ENCODE peak calls at places on chromosomes 7 and 10, in six cellular contexts. L, D, U, X, O and H are unnamed samples.
A peak's percentile ranks its signal among the peaks of the same experiment; 100 is the strongest.

GRCh38 chr7:51141451-51141971 is 175.1 kb downstream of the COBL start:
- DNase-seq in L (peak; percentile 68), D (peak; percentile 43), U (peak; percentile 29), X (peak; percentile 26), O (no peak), H (peak; percentile 59)

GRCh38 chr10:97771055-97771811 is 566 bp downstream of the SFRP5 start:
- DNase-seq in L (peak; percentile 17), D (peak; percentile 11), U (no peak), X (no peak), O (no peak), H (peak; percentile 82)

GRCh38 chr7:133431134-133431711 is 178.3 kb downstream of the EXOC4 start:
- DNase-seq in L (no peak), D (no peak), U (no peak), X (no peak), O (no peak), H (no peak)

GRCh38 chr7:11166051-11166450 is 192.4 kb downstream of the PHF14 start:
- DNase-seq in L (no peak), D (no peak), U (no peak), X (no peak), O (no peak), H (no peak)

GRCh38 chr7:2838873-2839578 is 5.1 kb downstream of the GNA12 start:
- DNase-seq in L (no peak), D (no peak), U (no peak), X (no peak), O (peak; percentile 33), H (no peak)

GRCh38 chr10:4372601-4373000 is 453.4 kb upstream of the AKR1E2 start:
- DNase-seq in L (no peak), D (peak; percentile 95), U (no peak), X (peak; percentile 99), O (no peak), H (no peak)

GRCh38 chr10:3222068-3222467 is 49.5 kb upstream of the PITRM1 start:
- DNase-seq in L (peak; percentile 8), D (peak; percentile 63), U (no peak), X (peak; percentile 70), O (no peak), H (peak; percentile 34)

GRCh38 chr7:12607134-12607533 is 36.6 kb downstream of the SCIN start:
- DNase-seq in L (no peak), D (no peak), U (peak; percentile 99), X (peak; percentile 12), O (no peak), H (no peak)

GRCh38 chr7:128167316-128167691 is 73.8 kb upstream of the LEP start:
- DNase-seq in L (peak; percentile 90), D (peak; percentile 67), U (no peak), X (peak; percentile 35), O (peak; percentile 11), H (peak; percentile 71)

GRCh38 chr10:43844236-43844635 is 195.6 kb upstream of the ZNF32 start:
- DNase-seq in L (no peak), D (no peak), U (no peak), X (peak; percentile 37), O (no peak), H (no peak)

GRCh38 chr7:105656922-105657521 is 75.7 kb upstream of the EFCAB10 start:
- DNase-seq in L (peak; percentile 70), D (no peak), U (peak; percentile 24), X (no peak), O (peak; percentile 51), H (peak; percentile 75)

GRCh38 chr10:48214701-48215100 is 59.8 kb downstream of the FRMPD2 start:
- DNase-seq in L (no peak), D (no peak), U (no peak), X (no peak), O (no peak), H (no peak)

GRCh38 chr10:70352401-70353097 is 29.9 kb downstream of the LRRC20 start:
- DNase-seq in L (no peak), D (no peak), U (no peak), X (no peak), O (no peak), H (no peak)

GRCh38 chr7:55639640-55640039 is 67.3 kb upstream of the VOPP1 start:
- DNase-seq in L (no peak), D (no peak), U (no peak), X (no peak), O (no peak), H (no peak)

GRCh38 chr10:101816913-101817541 is 1.2 kb downstream of the OGA start:
- DNase-seq in L (no peak), D (no peak), U (no peak), X (no peak), O (no peak), H (no peak)

GRCh38 chr10:132637477-132638129 is 100.0 kb downstream of the INPP5A start:
- DNase-seq in L (peak; percentile 60), D (peak; percentile 47), U (no peak), X (peak; percentile 50), O (no peak), H (peak; percentile 51)

GRCh38 chr7:151936207-151936606 is 20.0 kb upstream of the GALNTL5 start:
- DNase-seq in L (no peak), D (no peak), U (no peak), X (no peak), O (no peak), H (no peak)

GRCh38 chr7:106986450-106986977 is 58.0 kb upstream of the PRKAR2B start:
- DNase-seq in L (no peak), D (no peak), U (no peak), X (no peak), O (no peak), H (no peak)

GRCh38 chr10:17882557-17882956 is 69.2 kb upstream of the SLC39A12 start:
- DNase-seq in L (no peak), D (no peak), U (no peak), X (peak; percentile 95), O (no peak), H (no peak)

GRCh38 chr10:13450078-13450477 is 78.7 kb downstream of the BEND7 start:
- DNase-seq in L (no peak), D (no peak), U (no peak), X (peak; percentile 15), O (no peak), H (no peak)

GRCh38 chr10:116742367-116743265 is at the start of gene HSPA12A:
- DNase-seq in L (peak; percentile 90), D (peak; percentile 90), U (no peak), X (peak; percentile 71), O (peak; percentile 80), H (peak; percentile 92)

GRCh38 chr10:129556316-129556715 is 89.3 kb downstream of the MGMT start:
- DNase-seq in L (no peak), D (no peak), U (no peak), X (no peak), O (no peak), H (no peak)

GRCh38 chr10:124943301-124944092 is 1.6 kb downstream of the ZRANB1 start:
- DNase-seq in L (peak; percentile 27), D (peak; percentile 39), U (no peak), X (peak; percentile 94), O (no peak), H (no peak)

GRCh38 chr7:95045236-95045923 is 138.0 kb downstream of the PPP1R9A start:
- DNase-seq in L (peak; percentile 71), D (peak; percentile 36), U (no peak), X (no peak), O (peak; percentile 16), H (peak; percentile 6)

GRCh38 chr10:69065406-69066361 is 22.2 kb upstream of the SRGN start:
- DNase-seq in L (no peak), D (peak; percentile 86), U (no peak), X (peak; percentile 83), O (no peak), H (no peak)

GRCh38 chr10:95660283-95660682 is 3.8 kb upstream of the ALDH18A1 start:
- DNase-seq in L (peak; percentile 77), D (peak; percentile 29), U (no peak), X (peak; percentile 35), O (no peak), H (no peak)

GRCh38 chr10:72846225-72846624 is 47.3 kb upstream of the OIT3 start:
- DNase-seq in L (peak; percentile 71), D (peak; percentile 71), U (no peak), X (peak; percentile 35), O (no peak), H (no peak)

GRCh38 chr7:131944556-131945069 is 388.2 kb upstream of the PODXL start:
- DNase-seq in L (no peak), D (no peak), U (no peak), X (no peak), O (no peak), H (no peak)

GRCh38 chr7:16345979-16346958 is 75.1 kb downstream of the CRPPA start:
- DNase-seq in L (peak; percentile 97), D (peak; percentile 76), U (no peak), X (peak; percentile 55), O (no peak), H (no peak)

GRCh38 chr10:125159932-125160855 is at the start of gene CTBP2:
- DNase-seq in L (peak; percentile 57), D (no peak), U (no peak), X (peak; percentile 67), O (peak; percentile 59), H (peak; percentile 85)

GRCh38 chr7:50953303-50953702 is 170.6 kb upstream of the GRB10 start:
- DNase-seq in L (no peak), D (no peak), U (no peak), X (no peak), O (no peak), H (no peak)

GRCh38 chr7:51256244-51256781 is 60.3 kb downstream of the COBL start:
- DNase-seq in L (no peak), D (no peak), U (no peak), X (no peak), O (peak; percentile 41), H (peak; percentile 54)

GRCh38 chr10:121593676-121594075 is 4.6 kb downstream of the FGFR2 start:
- DNase-seq in L (no peak), D (no peak), U (no peak), X (no peak), O (no peak), H (no peak)

GRCh38 chr10:69389827-69390490 is 26.8 kb downstream of the TACR2 start:
- DNase-seq in L (peak; percentile 68), D (no peak), U (no peak), X (peak; percentile 68), O (no peak), H (peak; percentile 42)